ENCODE peak calls at places on chromosomes 3 and 15, in eight cellular contexts. One of them, this sample, is unnamed.

GRCh38 chr15:70578196-70578595 is 185.2 kb downstream of the UACA start:
- DNase-seq in transverse colon: no peak
- DNase-seq in HCT116: no peak
- DNase-seq in GM23338: no peak
- DNase-seq in stomach: peak; percentile 9
- DNase-seq in sigmoid colon: no peak
- DNase-seq in SK-N-SH: no peak
- DNase-seq in esophagus muscularis mucosa: no peak
- DNase-seq in this sample: no peak

GRCh38 chr15:69126054-69126469 is 34.4 kb upstream of the GLCE start:
- DNase-seq in HCT116: no peak
- DNase-seq in transverse colon: no peak
- DNase-seq in esophagus muscularis mucosa: no peak
- DNase-seq in GM23338: no peak
- DNase-seq in stomach: no peak
- DNase-seq in sigmoid colon: no peak
- DNase-seq in SK-N-SH: no peak
- DNase-seq in this sample: no peak

GRCh38 chr15:26682765-26683164 is 90.1 kb downstream of the GABRB3 start:
- DNase-seq in GM23338: peak; percentile 42
- DNase-seq in transverse colon: no peak
- DNase-seq in stomach: no peak
- DNase-seq in SK-N-SH: no peak
- DNase-seq in sigmoid colon: no peak
- DNase-seq in esophagus muscularis mucosa: no peak
- DNase-seq in HCT116: no peak
- DNase-seq in this sample: no peak

GRCh38 chr3:177528306-177529070 is 331.2 kb upstream of the TBL1XR1 start:
- DNase-seq in HCT116: no peak
- DNase-seq in esophagus muscularis mucosa: no peak
- DNase-seq in stomach: no peak
- DNase-seq in sigmoid colon: no peak
- DNase-seq in transverse colon: no peak
- DNase-seq in SK-N-SH: no peak
- DNase-seq in GM23338: no peak
- DNase-seq in this sample: no peak

GRCh38 chr15:26550880-26551279 is 222.0 kb downstream of the GABRB3 start:
- DNase-seq in esophagus muscularis mucosa: no peak
- DNase-seq in HCT116: no peak
- DNase-seq in sigmoid colon: no peak
- DNase-seq in SK-N-SH: no peak
- DNase-seq in transverse colon: no peak
- DNase-seq in stomach: no peak
- DNase-seq in GM23338: no peak
- DNase-seq in this sample: no peak

GRCh38 chr15:76160426-76161152 is 100.8 kb downstream of the TMEM266 start:
- DNase-seq in HCT116: no peak
- DNase-seq in GM23338: no peak
- DNase-seq in esophagus muscularis mucosa: no peak
- DNase-seq in SK-N-SH: no peak
- DNase-seq in sigmoid colon: no peak
- DNase-seq in transverse colon: no peak
- DNase-seq in stomach: no peak
- DNase-seq in this sample: no peak

GRCh38 chr3:185527364-185527763 is 25.0 kb downstream of the LIPH start:
- DNase-seq in stomach: peak; percentile 52
- DNase-seq in SK-N-SH: no peak
- DNase-seq in transverse colon: no peak
- DNase-seq in esophagus muscularis mucosa: no peak
- DNase-seq in sigmoid colon: no peak
- DNase-seq in GM23338: no peak
- DNase-seq in HCT116: peak; percentile 81
- DNase-seq in this sample: no peak

GRCh38 chr3:134251731-134252391 is 1.2 kb upstream of the RYK start:
- DNase-seq in esophagus muscularis mucosa: no peak
- DNase-seq in sigmoid colon: no peak
- DNase-seq in transverse colon: no peak
- DNase-seq in stomach: no peak
- DNase-seq in GM23338: peak; percentile 43
- DNase-seq in SK-N-SH: peak; percentile 16
- DNase-seq in HCT116: no peak
- DNase-seq in this sample: no peak

GRCh38 chr3:11718582-11719405 is 75.1 kb upstream of the VGLL4 start:
- DNase-seq in stomach: peak; percentile 69
- DNase-seq in HCT116: peak; percentile 26
- DNase-seq in SK-N-SH: peak; percentile 76
- DNase-seq in GM23338: peak; percentile 29
- DNase-seq in sigmoid colon: peak; percentile 77
- DNase-seq in transverse colon: peak; percentile 54
- DNase-seq in esophagus muscularis mucosa: no peak
- DNase-seq in this sample: peak; percentile 28

GRCh38 chr3:11721114-11721440 is 77.4 kb upstream of the VGLL4 start:
- DNase-seq in SK-N-SH: no peak
- DNase-seq in sigmoid colon: no peak
- DNase-seq in esophagus muscularis mucosa: no peak
- DNase-seq in GM23338: no peak
- DNase-seq in HCT116: no peak
- DNase-seq in stomach: no peak
- DNase-seq in transverse colon: no peak
- DNase-seq in this sample: no peak

GRCh38 chr3:11720220-11721113 is 76.8 kb upstream of the VGLL4 start:
- DNase-seq in sigmoid colon: peak; percentile 88
- DNase-seq in HCT116: peak; percentile 61
- DNase-seq in transverse colon: peak; percentile 87
- DNase-seq in esophagus muscularis mucosa: no peak
- DNase-seq in GM23338: peak; percentile 74
- DNase-seq in stomach: peak; percentile 82
- DNase-seq in SK-N-SH: peak; percentile 76
- DNase-seq in this sample: peak; percentile 26

GRCh38 chr3:11717768-11718581 is 74.3 kb upstream of the VGLL4 start:
- DNase-seq in stomach: no peak
- DNase-seq in SK-N-SH: no peak
- DNase-seq in transverse colon: no peak
- DNase-seq in HCT116: no peak
- DNase-seq in esophagus muscularis mucosa: no peak
- DNase-seq in GM23338: no peak
- DNase-seq in sigmoid colon: no peak
- DNase-seq in this sample: no peak

DNA sequence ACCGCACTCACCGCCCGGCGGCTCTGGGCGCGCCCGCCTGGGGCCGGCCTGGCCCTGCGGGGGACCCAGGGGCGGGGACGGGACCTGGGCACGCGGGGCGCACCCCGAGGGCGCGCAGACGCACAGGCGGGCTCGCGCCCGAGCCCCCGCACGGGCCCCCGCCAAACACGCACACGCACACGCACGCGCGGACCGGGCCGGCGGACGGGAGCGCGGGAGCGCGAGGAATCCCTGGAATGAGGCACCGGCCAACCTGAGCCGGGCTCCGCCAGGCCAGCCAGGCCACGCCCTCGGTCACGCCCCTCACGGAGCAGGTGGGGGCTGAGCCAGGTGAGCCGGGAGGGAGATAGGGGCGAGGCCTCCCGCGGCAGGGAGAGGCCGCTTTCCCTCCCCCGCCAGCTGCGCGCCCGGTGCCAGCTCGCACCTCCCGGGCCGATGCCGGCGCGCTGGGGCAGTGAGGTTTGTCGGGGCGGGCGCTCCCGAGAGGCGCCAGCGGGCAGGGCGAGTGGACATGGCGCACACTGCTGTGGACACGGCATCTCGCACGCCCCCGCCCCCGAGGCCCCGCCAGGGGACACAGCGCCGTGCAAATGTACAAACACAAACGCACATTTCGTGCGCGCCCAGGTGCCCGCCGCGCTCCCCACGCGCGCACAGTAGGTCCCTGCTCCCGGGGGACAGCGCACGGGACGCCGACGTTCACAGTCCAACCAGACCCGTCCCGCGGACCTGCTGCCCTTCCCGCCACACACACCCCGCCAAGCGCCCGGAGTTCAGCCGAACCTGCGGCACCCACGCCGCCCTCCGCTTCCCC is 75.9 kb upstream of the VGLL4 start:
- DNase-seq in HCT116: peak; percentile 78
- DNase-seq in GM23338: peak; percentile 94
- DNase-seq in SK-N-SH: peak; percentile 90
- DNase-seq in transverse colon: peak; percentile 96
- DNase-seq in esophagus muscularis mucosa: no peak
- DNase-seq in sigmoid colon: peak; percentile 85
- DNase-seq in stomach: peak; percentile 95
- DNase-seq in this sample: peak; percentile 75
- TF ChIP-seq POLR2AphosphoS5 in HCT116: peak; percentile 72
- TF ChIP-seq POLR2AphosphoS5 in GM23338: peak; percentile 78
- TF ChIP-seq POLR2AphosphoS5 in SK-N-SH: no peak
- TF ChIP-seq POLR2AphosphoS5 in transverse colon: peak; percentile 79
- TF ChIP-seq POLR2AphosphoS5 in esophagus muscularis mucosa: peak; percentile 2
- TF ChIP-seq POLR2AphosphoS5 in sigmoid colon: no peak
- TF ChIP-seq POLR2AphosphoS5 in stomach: peak; percentile 83
- TF ChIP-seq POLR2AphosphoS5 in this sample: no peak

GRCh38 chr15:40420071-40420713 is 14.6 kb downstream of the IVD start:
- DNase-seq in transverse colon: no peak
- DNase-seq in SK-N-SH: no peak
- DNase-seq in sigmoid colon: no peak
- DNase-seq in HCT116: no peak
- DNase-seq in GM23338: no peak
- DNase-seq in esophagus muscularis mucosa: no peak
- DNase-seq in stomach: peak; percentile 63
- DNase-seq in this sample: no peak

GRCh38 chr15:40420793-40421192 is 15.2 kb downstream of the IVD start:
- DNase-seq in HCT116: peak; percentile 29
- DNase-seq in sigmoid colon: no peak
- DNase-seq in SK-N-SH: no peak
- DNase-seq in stomach: peak; percentile 93
- DNase-seq in esophagus muscularis mucosa: no peak
- DNase-seq in GM23338: no peak
- DNase-seq in transverse colon: peak; percentile 86
- DNase-seq in this sample: no peak

GRCh38 chr15:40418126-40418525 is 12.5 kb downstream of the IVD start:
- DNase-seq in HCT116: no peak
- DNase-seq in transverse colon: no peak
- DNase-seq in SK-N-SH: no peak
- DNase-seq in sigmoid colon: no peak
- DNase-seq in stomach: no peak
- DNase-seq in esophagus muscularis mucosa: no peak
- DNase-seq in GM23338: no peak
- DNase-seq in this sample: no peak

GRCh38 chr15:40424483-40425115 is 16.2 kb upstream of the BAHD1 start:
- DNase-seq in transverse colon: no peak
- DNase-seq in SK-N-SH: no peak
- DNase-seq in stomach: no peak
- DNase-seq in esophagus muscularis mucosa: no peak
- DNase-seq in sigmoid colon: no peak
- DNase-seq in HCT116: no peak
- DNase-seq in GM23338: no peak
- DNase-seq in this sample: no peak

DNA sequence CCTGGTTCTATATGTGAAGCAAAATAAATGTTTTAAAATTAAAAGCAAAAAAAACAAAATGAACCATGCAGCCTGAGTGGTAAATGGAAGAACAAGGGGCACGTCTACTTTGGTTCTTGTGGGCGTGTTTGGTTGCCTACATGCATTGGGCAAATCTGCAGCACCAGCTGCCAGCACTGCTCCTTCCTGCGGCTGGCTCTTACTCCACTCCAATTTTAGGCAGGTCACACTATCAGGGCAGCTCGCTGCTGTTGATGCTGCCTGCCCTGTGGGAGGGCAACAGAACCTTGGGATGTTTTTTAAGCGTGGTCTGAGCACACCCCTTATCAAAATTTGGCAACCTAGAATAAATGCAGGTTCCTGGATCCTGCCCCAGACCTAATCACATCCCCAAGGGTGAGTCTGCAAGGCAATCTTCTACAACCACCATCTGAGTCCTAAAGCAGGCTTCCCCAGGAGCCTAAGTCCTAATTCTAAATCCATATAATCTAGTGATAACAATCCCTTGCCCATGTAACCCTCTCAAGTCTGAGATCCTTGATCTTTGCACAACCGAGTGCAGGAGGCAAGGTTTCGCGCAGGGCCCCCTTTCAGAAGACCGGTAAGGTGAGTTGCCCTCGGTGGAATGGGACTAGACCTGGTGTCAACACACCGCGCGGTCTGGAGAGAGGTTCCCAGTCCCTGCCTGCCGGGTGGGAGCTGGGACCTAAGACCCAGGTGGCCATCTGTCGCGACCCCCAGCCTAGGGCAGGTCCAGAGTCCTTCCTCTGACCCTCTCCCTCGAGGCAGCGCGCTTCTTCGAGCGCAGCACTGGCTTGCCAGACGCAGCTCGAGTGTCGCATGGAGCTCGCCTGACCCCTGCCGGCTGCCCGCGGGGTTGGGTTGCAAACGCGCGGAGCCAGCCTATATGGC is 15.9 kb downstream of the IVD start:
- DNase-seq in transverse colon: peak; percentile 85
- DNase-seq in GM23338: peak; percentile 89
- DNase-seq in esophagus muscularis mucosa: no peak
- DNase-seq in HCT116: peak; percentile 32
- DNase-seq in sigmoid colon: peak; percentile 85
- DNase-seq in SK-N-SH: peak; percentile 91
- DNase-seq in stomach: peak; percentile 82
- DNase-seq in this sample: peak; percentile 95
- TF ChIP-seq POLR2AphosphoS5 in transverse colon: peak; percentile 42
- TF ChIP-seq POLR2AphosphoS5 in GM23338: peak; percentile 44
- TF ChIP-seq POLR2AphosphoS5 in esophagus muscularis mucosa: peak; percentile 37
- TF ChIP-seq POLR2AphosphoS5 in HCT116: peak; percentile 62
- TF ChIP-seq POLR2AphosphoS5 in sigmoid colon: peak; percentile 54
- TF ChIP-seq POLR2AphosphoS5 in SK-N-SH: peak; percentile 36
- TF ChIP-seq POLR2AphosphoS5 in stomach: peak; percentile 70
- TF ChIP-seq POLR2AphosphoS5 in this sample: no peak

GRCh38 chr3:47315069-47315647 is 32.4 kb downstream of the KLHL18 start:
- DNase-seq in esophagus muscularis mucosa: no peak
- DNase-seq in GM23338: no peak
- DNase-seq in sigmoid colon: no peak
- DNase-seq in SK-N-SH: no peak
- DNase-seq in transverse colon: peak; percentile 20
- DNase-seq in stomach: no peak
- DNase-seq in HCT116: no peak
- DNase-seq in this sample: no peak
- TF ChIP-seq POLR2AphosphoS5 in esophagus muscularis mucosa: no peak
- TF ChIP-seq POLR2AphosphoS5 in GM23338: no peak
- TF ChIP-seq POLR2AphosphoS5 in sigmoid colon: no peak
- TF ChIP-seq POLR2AphosphoS5 in SK-N-SH: no peak
- TF ChIP-seq POLR2AphosphoS5 in transverse colon: no peak
- TF ChIP-seq POLR2AphosphoS5 in stomach: no peak
- TF ChIP-seq POLR2AphosphoS5 in HCT116: no peak
- TF ChIP-seq POLR2AphosphoS5 in this sample: no peak

DNA sequence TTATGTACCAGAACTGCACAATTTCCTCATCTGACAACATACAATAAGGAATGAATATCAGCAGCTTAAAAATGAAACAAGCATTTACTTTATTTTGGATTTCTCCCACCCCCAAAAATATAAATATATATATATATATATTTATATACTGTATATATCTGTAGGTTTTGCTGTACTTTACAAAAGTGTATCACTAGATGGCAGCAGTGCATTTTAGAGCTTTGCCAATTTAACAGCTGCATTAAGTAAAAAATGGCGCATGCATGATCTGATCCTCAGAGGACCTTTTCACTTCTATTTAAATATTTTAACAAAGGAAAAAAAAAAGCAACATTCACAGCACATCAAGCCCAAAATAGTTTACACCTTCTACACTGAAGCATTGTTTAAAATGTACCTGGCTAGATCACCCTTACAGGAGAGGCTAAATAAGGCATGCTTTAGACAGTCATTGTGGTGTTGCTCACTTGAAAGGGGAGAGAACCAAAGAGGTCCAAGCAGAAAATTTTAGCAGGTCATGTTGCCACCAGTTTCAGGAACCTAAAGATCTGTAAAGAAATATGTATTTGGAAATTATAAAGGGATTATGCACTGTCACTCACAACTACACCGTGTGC is 72.6 kb downstream of the NPTN start:
- DNase-seq in transverse colon: no peak
- DNase-seq in SK-N-SH: peak; percentile 42
- DNase-seq in esophagus muscularis mucosa: no peak
- DNase-seq in stomach: no peak
- DNase-seq in sigmoid colon: no peak
- DNase-seq in HCT116: peak; percentile 46
- DNase-seq in GM23338: peak; percentile 77
- DNase-seq in this sample: no peak
- TF ChIP-seq POLR2AphosphoS5 in transverse colon: no peak
- TF ChIP-seq POLR2AphosphoS5 in SK-N-SH: no peak
- TF ChIP-seq POLR2AphosphoS5 in esophagus muscularis mucosa: no peak
- TF ChIP-seq POLR2AphosphoS5 in stomach: no peak
- TF ChIP-seq POLR2AphosphoS5 in sigmoid colon: no peak
- TF ChIP-seq POLR2AphosphoS5 in HCT116: no peak
- TF ChIP-seq POLR2AphosphoS5 in GM23338: no peak
- TF ChIP-seq POLR2AphosphoS5 in this sample: no peak

This sample was measured in GM12892.